ENCODE peak calls at places on chromosome 15, in nine cellular contexts. Q is AG04450, M is endothelial cell, T is GM20000, E is neural crest cell, L is fibroblast of the aortic adventitia, O is activated B cell treated with CpG ODN at 0.5 μM for 24 hours, U is astrocyte of the spinal cord, S is epithelial cell of esophagus. N is an unnamed sample.

GRCh38 chr15:62163847-62164499 is 1.1 kb downstream of the C2CD4B start:
- DNase-seq in Q (no peak), M (peak), T (no peak), E (peak), L (no peak), O (no peak), U (no peak), S (peak), N (no peak)

GRCh38 chr15:86892774-86893449 is 813.2 kb downstream of the AGBL1 start:
- DNase-seq in Q (no peak), M (no peak), T (no peak), E (no peak), L (peak), O (no peak), U (peak), S (peak), N (no peak)

GRCh38 chr15:72037321-72037720 is 80.6 kb downstream of the MYO9A start:
- DNase-seq in Q (no peak), M (no peak), T (no peak), E (no peak), L (no peak), O (no peak), U (peak), S (peak), N (no peak)

GRCh38 chr15:52417501-52417900 is 111.2 kb downstream of the MYO5A start:
- DNase-seq in Q (no peak), M (no peak), T (no peak), E (no peak), L (peak), O (no peak), U (peak), S (peak), N (no peak)

GRCh38 chr15:73318463-73319351 is 50.1 kb downstream of the HCN4 start:
- DNase-seq in Q (no peak), M (peak), T (peak), E (peak), L (no peak), O (peak), U (no peak), S (no peak), N (no peak)

GRCh38 chr15:60918234-60918964 is 310.7 kb downstream of the RORA start:
- DNase-seq in Q (no peak), M (no peak), T (no peak), E (no peak), L (no peak), O (no peak), U (no peak), S (peak), N (no peak)

GRCh38 chr15:94057305-94057704 is 174.1 kb upstream of the MCTP2 start:
- DNase-seq in Q (no peak), M (no peak), T (no peak), E (no peak), L (no peak), O (no peak), U (no peak), S (peak), N (no peak)

GRCh38 chr15:65254237-65254820 is 32.4 kb downstream of the PARP16 start:
- DNase-seq in Q (no peak), M (no peak), T (no peak), E (no peak), L (peak), O (no peak), U (no peak), S (no peak), N (no peak)

GRCh38 chr15:67917037-67917436 is 77.2 kb upstream of the RNU6-1 start:
- DNase-seq in Q (no peak), M (no peak), T (no peak), E (no peak), L (peak), O (no peak), U (no peak), S (no peak), N (no peak)

GRCh38 chr15:38516636-38517035 is 48.0 kb downstream of the RASGRP1 start:
- DNase-seq in Q (no peak), M (no peak), T (no peak), E (no peak), L (no peak), O (no peak), U (no peak), S (no peak), N (no peak)

GRCh38 chr15:59174846-59175831 is 31.5 kb upstream of the LDHAL6B start:
- DNase-seq in Q (peak), M (peak), T (peak), E (peak), L (peak), O (no peak), U (peak), S (peak), N (no peak)

GRCh38 chr15:98051734-98052133 is 91.2 kb downstream of the ARRDC4 start:
- DNase-seq in Q (no peak), M (no peak), T (no peak), E (no peak), L (no peak), O (no peak), U (no peak), S (no peak), N (no peak)

GRCh38 chr15:98850991-98851776 is 156.4 kb downstream of the PGPEP1L start:
- DNase-seq in Q (no peak), M (peak), T (peak), E (peak), L (peak), O (peak), U (peak), S (peak), N (peak)

GRCh38 chr15:85000189-85000864 is 18.7 kb downstream of the PDE8A start:
- DNase-seq in Q (peak), M (no peak), T (no peak), E (no peak), L (peak), O (no peak), U (no peak), S (no peak), N (no peak)

GRCh38 chr15:49462242-49462641 is 39.2 kb downstream of the FGF7 start:
- DNase-seq in Q (no peak), M (no peak), T (no peak), E (no peak), L (peak), O (no peak), U (no peak), S (no peak), N (no peak)

GRCh38 chr15:53918180-53919079 is 59.8 kb upstream of the UNC13C start:
- DNase-seq in Q (no peak), M (no peak), T (no peak), E (no peak), L (no peak), O (no peak), U (no peak), S (peak), N (no peak)

GRCh38 chr15:76059320-76060097 is at the start of gene TMEM266:
- DNase-seq in Q (no peak), M (peak), T (peak), E (peak), L (peak), O (peak), U (peak), S (peak), N (peak)

GRCh38 chr15:68774521-68775293 is 46.0 kb downstream of the ANP32A start:
- DNase-seq in Q (no peak), M (no peak), T (no peak), E (no peak), L (peak), O (no peak), U (no peak), S (no peak), N (no peak)

GRCh38 chr15:36601497-36601932 is 22.1 kb downstream of the CDIN1 start:
- DNase-seq in Q (peak), M (no peak), T (no peak), E (no peak), L (peak), O (no peak), U (peak), S (peak), N (no peak)

GRCh38 chr15:77414781-77415442 is 5.0 kb downstream of the PEAK1 start:
- DNase-seq in Q (no peak), M (no peak), T (no peak), E (no peak), L (no peak), O (no peak), U (no peak), S (no peak), N (no peak)

GRCh38 chr15:82828064-82828463 is 18.6 kb downstream of the WHAMM start:
- DNase-seq in Q (no peak), M (no peak), T (no peak), E (no peak), L (peak), O (no peak), U (no peak), S (peak), N (no peak)

GRCh38 chr15:68816795-68817303 is 3.8 kb downstream of the ANP32A start:
- DNase-seq in Q (no peak), M (no peak), T (no peak), E (no peak), L (no peak), O (no peak), U (no peak), S (no peak), N (no peak)

GRCh38 chr15:66834863-66835557 is 133.0 kb downstream of the SMAD6 start:
- DNase-seq in Q (no peak), M (no peak), T (no peak), E (no peak), L (no peak), O (no peak), U (no peak), S (no peak), N (no peak)

GRCh38 chr15:64693134-64693533 is 82.3 kb downstream of the RBPMS2 start:
- DNase-seq in Q (peak), M (no peak), T (no peak), E (no peak), L (peak), O (no peak), U (peak), S (peak), N (no peak)

GRCh38 chr15:90914240-90915080 is 11.4 kb downstream of the MAN2A2 start:
- DNase-seq in Q (no peak), M (no peak), T (no peak), E (no peak), L (no peak), O (no peak), U (no peak), S (no peak), N (no peak)

GRCh38 chr15:35260961-35261360 is 175.9 kb upstream of the NANOGP8 start:
- DNase-seq in Q (no peak), M (no peak), T (no peak), E (no peak), L (no peak), O (no peak), U (no peak), S (no peak), N (no peak)

GRCh38 chr15:66653398-66653797 is 48.6 kb upstream of the SMAD6 start:
- DNase-seq in Q (no peak), M (no peak), T (no peak), E (no peak), L (no peak), O (no peak), U (no peak), S (no peak), N (no peak)

GRCh38 chr15:35078221-35078915 is 6.7 kb downstream of the NANOGP8 start:
- DNase-seq in Q (peak), M (peak), T (peak), E (peak), L (peak), O (no peak), U (peak), S (peak), N (no peak)

GRCh38 chr15:68817304-68818087 is 3.2 kb downstream of the ANP32A start:
- DNase-seq in Q (no peak), M (peak), T (peak), E (peak), L (peak), O (peak), U (peak), S (peak), N (peak)

GRCh38 chr15:89335289-89336041 is 841 bp upstream of the POLG start:
- DNase-seq in Q (no peak), M (peak), T (no peak), E (no peak), L (no peak), O (no peak), U (no peak), S (no peak), N (peak)

GRCh38 chr15:77542491-77543001 is 90.2 kb downstream of the LINGO1 start:
- DNase-seq in Q (no peak), M (no peak), T (no peak), E (no peak), L (peak), O (no peak), U (peak), S (peak), N (no peak)

GRCh38 chr15:56496635-56497034 is 31.7 kb upstream of the MNS1 start:
- DNase-seq in Q (peak), M (peak), T (peak), E (no peak), L (peak), O (no peak), U (peak), S (peak), N (no peak)

GRCh38 chr15:62807539-62808130 is 234.9 kb upstream of the TPM1 start:
- DNase-seq in Q (no peak), M (no peak), T (no peak), E (no peak), L (no peak), O (no peak), U (no peak), S (no peak), N (no peak)

GRCh38 chr15:48406911-48407310 is 75.7 kb downstream of the DUT start:
- DNase-seq in Q (no peak), M (no peak), T (no peak), E (no peak), L (no peak), O (no peak), U (no peak), S (no peak), N (no peak)
- TF ChIP-seq CTCF in Q (peak), M (no peak), T (no peak), E (peak), L (peak), O (no peak), U (peak), S (peak), N (no peak)

GRCh38 chr15:78620021-78620838 is 566 bp downstream of the CHRNA3 start:
- DNase-seq in Q (no peak), M (peak), T (peak), E (peak), L (no peak), O (no peak), U (no peak), S (no peak), N (no peak)
- TF ChIP-seq CTCF in Q (peak), M (no peak), T (no peak), E (peak), L (peak), O (no peak), U (peak), S (no peak), N (no peak)

GRCh38 chr15:51284871-51285270 is 53.5 kb downstream of the CYP19A1 start:
- DNase-seq in Q (no peak), M (no peak), T (no peak), E (no peak), L (no peak), O (no peak), U (no peak), S (no peak), N (no peak)

GRCh38 chr15:51280838-51281237 is 57.6 kb downstream of the CYP19A1 start:
- DNase-seq in Q (no peak), M (no peak), T (no peak), E (no peak), L (no peak), O (no peak), U (no peak), S (no peak), N (no peak)

GRCh38 chr15:51288143-51289065 is 50.0 kb downstream of the CYP19A1 start:
- DNase-seq in Q (no peak), M (no peak), T (no peak), E (no peak), L (peak), O (no peak), U (no peak), S (no peak), N (no peak)

GRCh38 chr15:51281368-51281967 is 56.9 kb downstream of the CYP19A1 start:
- DNase-seq in Q (no peak), M (peak), T (peak), E (peak), L (peak), O (no peak), U (peak), S (peak), N (no peak)

DNA sequence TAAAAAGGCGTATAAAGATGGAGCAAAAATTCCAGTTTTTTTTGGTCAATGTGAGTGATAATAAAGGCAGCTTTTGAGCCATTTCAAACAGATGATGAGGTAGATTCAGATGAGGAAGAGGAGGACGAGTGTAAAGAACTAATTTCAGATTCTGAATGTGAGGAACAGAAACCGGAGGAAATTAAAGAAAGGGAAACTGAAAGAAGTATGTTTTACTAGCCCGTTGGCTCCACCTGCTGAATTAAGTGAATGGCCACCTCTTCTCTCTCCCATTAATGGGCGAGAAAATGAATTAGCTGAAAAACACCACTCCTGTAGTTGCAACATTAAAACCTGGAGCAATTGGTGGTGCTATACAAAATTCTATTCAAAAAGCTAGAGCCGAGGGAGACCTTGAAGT is 55.4 kb downstream of the CYP19A1 start:
- DNase-seq in Q (no peak), M (no peak), T (no peak), E (no peak), L (no peak), O (no peak), U (no peak), S (no peak), N (no peak)
- TF ChIP-seq CTCF in Q (no peak), M (no peak), T (no peak), E (no peak), L (no peak), O (no peak), U (no peak), S (no peak), N (no peak)

GRCh38 chr15:31245135-31245689 is 81.4 kb upstream of the KLF13 start:
- DNase-seq in Q (no peak), M (no peak), T (no peak), E (no peak), L (no peak), O (no peak), U (no peak), S (no peak), N (no peak)

GRCh38 chr15:31248263-31248662 is 78.4 kb upstream of the KLF13 start:
- DNase-seq in Q (no peak), M (no peak), T (no peak), E (no peak), L (no peak), O (no peak), U (no peak), S (no peak), N (no peak)

GRCh38 chr15:31248951-31249350 is 77.7 kb upstream of the KLF13 start:
- DNase-seq in Q (no peak), M (no peak), T (no peak), E (no peak), L (no peak), O (no peak), U (no peak), S (no peak), N (no peak)

GRCh38 chr15:31245756-31246155 is 80.9 kb upstream of the KLF13 start:
- DNase-seq in Q (no peak), M (no peak), T (no peak), E (no peak), L (peak), O (no peak), U (no peak), S (no peak), N (no peak)

DNA sequence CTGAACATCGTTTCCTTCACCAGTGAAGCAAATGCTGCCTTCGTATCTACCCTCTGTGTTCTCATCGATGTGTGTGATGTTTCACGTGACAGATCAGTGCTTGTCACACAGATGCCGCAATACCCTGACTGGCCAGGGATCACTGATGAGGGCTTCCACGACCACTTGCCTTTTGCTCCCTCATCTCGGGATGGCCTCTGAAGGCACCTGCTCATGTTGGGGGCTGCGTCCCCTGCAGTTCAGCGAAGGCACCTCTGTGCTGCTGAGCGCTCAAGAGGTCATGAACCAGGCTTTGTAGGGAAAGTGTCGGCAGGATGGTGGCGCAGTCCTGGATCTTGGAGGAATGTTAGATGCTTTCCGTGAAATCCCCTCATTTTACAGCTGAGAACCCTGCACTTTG is 79.2 kb upstream of the KLF13 start:
- DNase-seq in Q (no peak), M (no peak), T (no peak), E (no peak), L (no peak), O (no peak), U (no peak), S (no peak), N (no peak)
- TF ChIP-seq CTCF in Q (no peak), M (no peak), T (no peak), E (no peak), L (no peak), O (no peak), U (no peak), S (no peak), N (no peak)

GRCh38 chr15:51286816-51287215 is 51.6 kb downstream of the CYP19A1 start:
- DNase-seq in Q (no peak), M (no peak), T (no peak), E (no peak), L (no peak), O (no peak), U (no peak), S (peak), N (no peak)
- TF ChIP-seq CTCF in Q (no peak), M (no peak), T (no peak), E (no peak), L (no peak), O (no peak), U (no peak), S (no peak), N (no peak)

DNA sequence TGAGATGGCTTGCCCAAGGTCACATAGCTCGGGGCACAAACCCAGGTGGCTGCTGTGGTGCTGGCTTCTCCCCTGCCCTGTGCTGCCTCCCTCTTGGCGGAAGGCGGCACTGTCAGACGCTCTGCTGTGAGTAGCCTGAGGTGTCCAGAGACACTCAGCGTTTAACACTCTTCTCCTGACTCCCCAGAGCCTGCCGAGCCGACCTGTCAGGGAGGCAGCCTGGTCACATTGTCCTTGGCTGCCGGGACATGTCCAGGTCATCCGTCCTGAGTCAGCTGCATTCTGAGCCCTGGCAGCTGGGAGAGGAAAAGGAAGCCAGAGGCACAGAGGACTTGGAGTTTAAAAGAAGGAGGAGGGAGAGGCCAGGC is 4.7 kb downstream of the LMAN1L start:
- DNase-seq in Q (no peak), M (peak), T (no peak), E (no peak), L (no peak), O (no peak), U (no peak), S (peak), N (no peak)
- TF ChIP-seq CTCF in Q (peak), M (no peak), T (no peak), E (peak), L (peak), O (no peak), U (peak), S (peak), N (no peak)

GRCh38 chr15:45253330-45253729 is 1.3 kb downstream of the SLC28A2 start:
- DNase-seq in Q (no peak), M (no peak), T (no peak), E (no peak), L (no peak), O (no peak), U (no peak), S (no peak), N (no peak)
- TF ChIP-seq CTCF in Q (no peak), M (peak), T (no peak), E (peak), L (peak), O (no peak), U (peak), S (peak), N (no peak)

DNA sequence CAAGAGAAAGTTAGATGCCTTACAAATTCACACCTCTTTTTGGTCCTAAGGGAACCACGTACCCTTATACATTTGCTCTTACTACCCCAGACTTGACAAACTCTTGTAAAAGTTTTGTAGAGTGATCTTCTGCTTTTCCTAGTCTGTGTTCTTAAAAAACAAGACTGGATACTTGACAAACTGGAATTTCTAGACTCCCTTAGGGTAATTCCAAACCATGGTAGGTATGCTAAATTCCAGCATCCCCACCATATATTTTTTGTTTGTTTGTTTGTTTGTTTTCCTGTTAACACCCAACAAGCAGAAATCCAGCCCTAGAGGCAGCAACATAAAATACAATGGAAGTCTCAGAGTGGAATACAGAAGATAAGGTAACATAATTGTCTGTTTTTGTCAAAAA is 280.7 kb upstream of the NR2F2 start:
- DNase-seq in Q (no peak), M (no peak), T (no peak), E (no peak), L (no peak), O (no peak), U (no peak), S (peak), N (no peak)
- TF ChIP-seq CTCF in Q (no peak), M (no peak), T (no peak), E (no peak), L (no peak), O (no peak), U (no peak), S (no peak), N (no peak)

N was measured in natural killer cell.